ENCODE peak calls at places on chromosomes 16 and 17, in eight cellular contexts. V, W, F, E, U, M, P and J are unnamed samples.

GRCh38 chr17:4679652-4680051 is 24.3 kb downstream of the PELP1 start:
- DNase-seq in V (no peak), W (no peak), F (peak), E (no peak), U (peak), M (peak), P (no peak), J (no peak)

GRCh38 chr17:63623786-63624185 is 1.6 kb downstream of the MAP3K3 start:
- DNase-seq in V (no peak), W (no peak), F (no peak), E (no peak), U (no peak), M (no peak), P (no peak), J (no peak)

GRCh38 chr16:55275869-55276268 is 48.1 kb upstream of the IRX6 start:
- DNase-seq in V (no peak), W (no peak), F (no peak), E (no peak), U (no peak), M (no peak), P (no peak), J (no peak)

GRCh38 chr16:50310308-50311133 is 44.2 kb downstream of the ADCY7 start:
- DNase-seq in V (no peak), W (no peak), F (no peak), E (no peak), U (no peak), M (no peak), P (no peak), J (no peak)

GRCh38 chr17:80008383-80008840 is 27.3 kb downstream of the TBC1D16 start:
- DNase-seq in V (peak), W (peak), F (peak), E (peak), U (peak), M (peak), P (no peak), J (peak)

GRCh38 chr17:59151007-59151406 is 4.0 kb downstream of the SKA2 start:
- DNase-seq in V (no peak), W (no peak), F (no peak), E (no peak), U (no peak), M (no peak), P (no peak), J (no peak)

GRCh38 chr17:39863244-39863917 is 731 bp downstream of the IKZF3 start:
- DNase-seq in V (no peak), W (no peak), F (no peak), E (no peak), U (no peak), M (no peak), P (no peak), J (no peak)

GRCh38 chr16:66961065-66961744 is at the start of gene CES3:
- DNase-seq in V (peak), W (peak), F (peak), E (peak), U (peak), M (peak), P (peak), J (no peak)

GRCh38 chr17:80002690-80003490 is 32.8 kb downstream of the TBC1D16 start:
- DNase-seq in V (peak), W (no peak), F (no peak), E (no peak), U (no peak), M (no peak), P (no peak), J (no peak)